ENCODE peak calls at places on chromosomes 1 and 21, in five cellular contexts. N is NCI-H1092; P is AG08395; F is CD8-positive, alpha-beta memory T cell; J is CD8-positive, alpha-beta T cell. Y is an unnamed sample.

GRCh38 chr1:164667010-164667409 is 108.0 kb downstream of the PBX1 start:
- DNase-seq in N (no peak), F (no peak), J (no peak), P (no peak), Y (no peak)

GRCh38 chr1:11654571-11655262 is at the start of gene FBXO44:
- DNase-seq in F (peak), N (no peak), P (peak), J (peak), Y (peak)

GRCh38 chr1:30520461-30520860 is 202.9 kb downstream of the MATN1 start:
- DNase-seq in J (no peak), F (no peak), N (no peak), P (no peak), Y (no peak)

GRCh38 chr1:192610114-192610958 is 25.6 kb upstream of the RGS13 start:
- DNase-seq in F (no peak), J (no peak), P (no peak), N (no peak), Y (no peak)

GRCh38 chr1:22831729-22832413 is 121.2 kb downstream of the EPHB2 start:
- DNase-seq in N (no peak), J (no peak), F (no peak), P (peak), Y (peak)

GRCh38 chr1:213724640-213725536 is 262.9 kb upstream of the PROX1 start:
- DNase-seq in P (no peak), J (no peak), F (no peak), N (no peak), Y (no peak)

GRCh38 chr21:35476616-35477395 is 427.7 kb upstream of the RUNX1 start:
- DNase-seq in F (no peak), J (no peak), P (peak), N (no peak), Y (peak)

GRCh38 chr1:232329103-232329788 is 300.7 kb downstream of the SIPA1L2 start:
- DNase-seq in N (no peak), J (no peak), P (no peak), F (no peak), Y (no peak)

GRCh38 chr1:9629445-9630201 is 21.9 kb upstream of the PIK3CD start:
- DNase-seq in J (peak), F (peak), N (no peak), P (no peak), Y (no peak)

GRCh38 chr1:8874230-8875201 is 4.0 kb downstream of the ENO1 start:
- DNase-seq in N (no peak), P (no peak), J (no peak), F (no peak), Y (no peak)

GRCh38 chr1:18112611-18113010 is 5.0 kb downstream of the IGSF21 start:
- DNase-seq in N (no peak), P (no peak), J (no peak), F (no peak), Y (no peak)

GRCh38 chr1:231093158-231093922 is 53.3 kb upstream of the FAM89A start:
- DNase-seq in N (no peak), P (no peak), J (no peak), F (no peak), Y (no peak)

GRCh38 chr1:30905403-30905802 is 3.2 kb downstream of the SDC3 start:
- DNase-seq in N (no peak), J (no peak), P (no peak), F (no peak), Y (no peak)

GRCh38 chr1:211613108-211613947 is 34.4 kb upstream of the SLC30A1 start:
- DNase-seq in J (no peak), F (no peak), P (peak), N (no peak), Y (peak)

GRCh38 chr21:31909153-31909771 is 36.4 kb downstream of the HUNK start:
- DNase-seq in N (no peak), P (no peak), F (no peak), J (no peak), Y (no peak)

GRCh38 chr1:29474845-29475244 is 238.5 kb downstream of the PTPRU start:
- DNase-seq in J (no peak), P (no peak), F (peak), N (no peak), Y (no peak)

GRCh38 chr1:209648931-209649776 is 3.1 kb downstream of the LAMB3 start:
- DNase-seq in N (no peak), P (peak), J (no peak), F (no peak), Y (peak)

GRCh38 chr1:38607526-38607925 is 252.0 kb downstream of the RRAGC start:
- DNase-seq in N (no peak), J (no peak), P (no peak), F (no peak), Y (no peak)

GRCh38 chr1:32357619-32358018 is 4.7 kb downstream of the FAM229A start:
- DNase-seq in J (no peak), P (no peak), N (no peak), F (no peak), Y (no peak)

GRCh38 chr1:247500725-247501348 is 35.4 kb downstream of the OR2C3 start:
- DNase-seq in N (no peak), F (no peak), P (no peak), J (no peak), Y (no peak)

GRCh38 chr1:19384113-19384512 is 72.0 kb downstream of the SLC66A1 start:
- DNase-seq in J (no peak), F (no peak), N (no peak), P (no peak), Y (no peak)

Y was measured in AG08396.